ENCODE peak calls at places on chromosomes 11 and 22, in eight cellular contexts. F is NCI-H1092, U is NCI-H2081, P is NCI-H774, G is brain microvascular endothelial cell, V is NCI-H1417, T is posterior vena cava, O is sigmoid colon. R is an unnamed sample.

GRCh38 chr11:129738242-129738641 is 77.4 kb upstream of the TMEM45B start:
- DNase-seq in F (no peak), U (no peak), P (no peak), G (no peak), V (no peak), T (no peak), O (no peak), R (no peak)

GRCh38 chr22:46057762-46058420 is 80.9 kb upstream of the WNT7B start:
- DNase-seq in F (no peak), U (no peak), P (no peak), G (no peak), V (no peak), T (peak), O (peak), R (no peak)

GRCh38 chr11:27076121-27076589 is 35.5 kb downstream of the BBOX1 start:
- DNase-seq in F (no peak), U (peak), P (peak), G (peak), V (peak), T (no peak), O (peak), R (no peak)

GRCh38 chr11:90176069-90176468 is 41.6 kb downstream of the NAALAD2 start:
- DNase-seq in F (no peak), U (no peak), P (no peak), G (no peak), V (no peak), T (no peak), O (no peak), R (no peak)

GRCh38 chr11:1228183-1228821 is 5.4 kb downstream of the MUC5B start:
- DNase-seq in F (no peak), U (no peak), P (no peak), G (no peak), V (no peak), T (peak), O (peak), R (no peak)

GRCh38 chr22:17997456-17997855 is 26.9 kb downstream of the MICAL3 start:
- DNase-seq in F (no peak), U (no peak), P (no peak), G (peak), V (no peak), T (no peak), O (peak), R (no peak)

GRCh38 chr11:1077033-1077416 is 2.4 kb downstream of the MUC2 start:
- DNase-seq in F (no peak), U (no peak), P (no peak), G (no peak), V (no peak), T (peak), O (peak), R (no peak)

GRCh38 chr22:19456541-19456940 is 9.0 kb upstream of the C22orf39 start:
- DNase-seq in F (no peak), U (no peak), P (no peak), G (no peak), V (no peak), T (no peak), O (no peak), R (no peak)

GRCh38 chr11:77211040-77211451 is 83.0 kb downstream of the MYO7A start:
- DNase-seq in F (no peak), U (no peak), P (no peak), G (no peak), V (no peak), T (peak), O (no peak), R (no peak)

GRCh38 chr11:2084721-2085120 is 54.5 kb downstream of the IGF2 start:
- DNase-seq in F (no peak), U (no peak), P (no peak), G (no peak), V (no peak), T (no peak), O (peak), R (no peak)

GRCh38 chr11:12157241-12157661 is 46.9 kb downstream of the MICAL2 start:
- DNase-seq in F (no peak), U (no peak), P (no peak), G (no peak), V (no peak), T (no peak), O (no peak), R (no peak)

GRCh38 chr22:47629791-47630655 is 867.6 kb downstream of the TBC1D22A start:
- DNase-seq in F (no peak), U (no peak), P (no peak), G (no peak), V (no peak), T (no peak), O (no peak), R (no peak)

GRCh38 chr22:30392661-30393321 is 4.0 kb upstream of the SEC14L2 start:
- DNase-seq in F (no peak), U (no peak), P (no peak), G (no peak), V (peak), T (no peak), O (no peak), R (no peak)

GRCh38 chr22:30984317-30984716 is 15.3 kb downstream of the TUG1 start:
- DNase-seq in F (no peak), U (no peak), P (no peak), G (no peak), V (no peak), T (no peak), O (no peak), R (no peak)

GRCh38 chr22:23212061-23213030 is 32.0 kb downstream of the BCR start:
- DNase-seq in F (peak), U (peak), P (peak), G (no peak), V (peak), T (no peak), O (no peak), R (no peak)

GRCh38 chr22:39252461-39253391 is 7.9 kb upstream of the PDGFB start:
- DNase-seq in F (no peak), U (no peak), P (no peak), G (no peak), V (no peak), T (no peak), O (no peak), R (no peak)

GRCh38 chr11:520428-521178 is 13.6 kb upstream of the RNH1 start:
- DNase-seq in F (no peak), U (no peak), P (no peak), G (no peak), V (no peak), T (peak), O (no peak), R (no peak)

GRCh38 chr11:14117632-14118031 is 155.1 kb downstream of the SPON1 start:
- DNase-seq in F (no peak), U (no peak), P (no peak), G (no peak), V (peak), T (no peak), O (no peak), R (no peak)

GRCh38 chr11:70233511-70233919 is 30.4 kb downstream of the FADD start:
- DNase-seq in F (no peak), U (no peak), P (no peak), G (peak), V (no peak), T (no peak), O (no peak), R (no peak)

GRCh38 chr11:1207451-1208360 is 15.2 kb upstream of the MUC5B start:
- DNase-seq in F (no peak), U (no peak), P (no peak), G (no peak), V (no peak), T (peak), O (peak), R (no peak)

GRCh38 chr11:67314218-67314617 is 10.9 kb downstream of the SSH3 start:
- DNase-seq in F (no peak), U (no peak), P (no peak), G (no peak), V (no peak), T (peak), O (no peak), R (no peak)

GRCh38 chr11:118893662-118894061 is 10.0 kb downstream of the CXCR5 start:
- DNase-seq in F (no peak), U (no peak), P (no peak), G (no peak), V (no peak), T (no peak), O (no peak), R (no peak)

GRCh38 chr22:26889794-26890193 is 232.4 kb downstream of the MIAT start:
- DNase-seq in F (no peak), U (no peak), P (no peak), G (no peak), V (no peak), T (peak), O (no peak), R (no peak)

GRCh38 chr11:560305-561147 is at the start of the genes LMNTD2 and RASSF7:
- DNase-seq in F (peak), U (peak), P (peak), G (peak), V (peak), T (peak), O (peak), R (peak)

GRCh38 chr22:31867386-31868153 is 76.8 kb upstream of the YWHAH start:
- DNase-seq in F (no peak), U (no peak), P (no peak), G (no peak), V (no peak), T (no peak), O (no peak), R (no peak)

GRCh38 chr22:25388866-25389540 is 169.6 kb downstream of the CRYBB2 start:
- DNase-seq in F (no peak), U (no peak), P (no peak), G (no peak), V (no peak), T (no peak), O (no peak), R (no peak)

GRCh38 chr22:48700566-48701295 is 1126.9 kb downstream of the BRD1 start:
- DNase-seq in F (no peak), U (no peak), P (no peak), G (no peak), V (no peak), T (no peak), O (no peak), R (no peak)

GRCh38 chr11:116062129-116062525 is 557.9 kb upstream of the CADM1 start:
- DNase-seq in F (peak), U (no peak), P (no peak), G (no peak), V (no peak), T (peak), O (no peak), R (no peak)

GRCh38 chr11:70555092-70555491 is 156.8 kb downstream of the CTTN start:
- DNase-seq in F (no peak), U (no peak), P (no peak), G (no peak), V (no peak), T (no peak), O (no peak), R (no peak)